ENCODE peak calls at places on chromosome 1, in six cellular contexts. One of them, this sample, is unnamed.
A peak's percentile ranks its signal among the peaks of the same experiment; 100 is the strongest.

GRCh38 chr1:86965012-86965826 is 50.8 kb downstream of the HS2ST1 start:
- DNase-seq in neuronal stem cell: no peak
- DNase-seq in H9: no peak
- DNase-seq in IMR-90: peak; percentile 54
- DNase-seq in mesendoderm: peak; percentile 61
- DNase-seq in mesenchymal stem cell: peak; percentile 50
- DNase-seq in this sample: peak; percentile 59

GRCh38 chr1:233113713-233114028 is 163.3 kb downstream of the NTPCR start:
- DNase-seq in mesendoderm: no peak
- DNase-seq in mesenchymal stem cell: no peak
- DNase-seq in IMR-90: no peak
- DNase-seq in H9: no peak
- DNase-seq in neuronal stem cell: peak; percentile 4
- DNase-seq in this sample: no peak

GRCh38 chr1:33586111-33586510 is 113.7 kb downstream of the ZSCAN20 start:
- DNase-seq in mesenchymal stem cell: no peak
- DNase-seq in H9: no peak
- DNase-seq in IMR-90: peak; percentile 11
- DNase-seq in mesendoderm: no peak
- DNase-seq in neuronal stem cell: no peak
- DNase-seq in this sample: peak; percentile 25

GRCh38 chr1:229209386-229209785 is 61.5 kb upstream of the RAB4A start:
- DNase-seq in mesendoderm: no peak
- DNase-seq in H9: no peak
- DNase-seq in IMR-90: peak; percentile 69
- DNase-seq in mesenchymal stem cell: peak; percentile 76
- DNase-seq in neuronal stem cell: no peak
- DNase-seq in this sample: peak; percentile 62

GRCh38 chr1:156870734-156871133 is 10.1 kb downstream of the NTRK1 start:
- DNase-seq in neuronal stem cell: no peak
- DNase-seq in IMR-90: peak; percentile 93
- DNase-seq in mesendoderm: no peak
- DNase-seq in mesenchymal stem cell: peak; percentile 60
- DNase-seq in H9: no peak
- DNase-seq in this sample: no peak

GRCh38 chr1:41474490-41475271 is 9.8 kb downstream of the EDN2 start:
- DNase-seq in mesendoderm: peak; percentile 53
- DNase-seq in mesenchymal stem cell: no peak
- DNase-seq in neuronal stem cell: no peak
- DNase-seq in H9: no peak
- DNase-seq in IMR-90: no peak
- DNase-seq in this sample: peak; percentile 18

GRCh38 chr1:87556326-87556725 is 227.6 kb downstream of the LMO4 start:
- DNase-seq in H9: no peak
- DNase-seq in mesenchymal stem cell: no peak
- DNase-seq in IMR-90: peak; percentile 51
- DNase-seq in mesendoderm: no peak
- DNase-seq in neuronal stem cell: no peak
- DNase-seq in this sample: no peak

GRCh38 chr1:165416876-165417275 is 28.1 kb downstream of the RXRG start:
- DNase-seq in IMR-90: no peak
- DNase-seq in mesendoderm: no peak
- DNase-seq in mesenchymal stem cell: no peak
- DNase-seq in H9: no peak
- DNase-seq in neuronal stem cell: no peak
- DNase-seq in this sample: no peak

GRCh38 chr1:207813513-207813881 is 61.6 kb downstream of the CD46 start:
- DNase-seq in mesendoderm: no peak
- DNase-seq in neuronal stem cell: no peak
- DNase-seq in H9: no peak
- DNase-seq in IMR-90: no peak
- DNase-seq in mesenchymal stem cell: no peak
- DNase-seq in this sample: no peak

GRCh38 chr1:21622466-21623315 is 46.5 kb downstream of the RAP1GAP start:
- DNase-seq in mesenchymal stem cell: no peak
- DNase-seq in neuronal stem cell: peak; percentile 51
- DNase-seq in mesendoderm: no peak
- DNase-seq in IMR-90: no peak
- DNase-seq in H9: peak; percentile 59
- DNase-seq in this sample: peak; percentile 74

GRCh38 chr1:47374501-47374900 is 40.9 kb downstream of the CMPK1 start:
- DNase-seq in mesendoderm: no peak
- DNase-seq in IMR-90: peak; percentile 72
- DNase-seq in H9: no peak
- DNase-seq in mesenchymal stem cell: no peak
- DNase-seq in neuronal stem cell: no peak
- DNase-seq in this sample: no peak

GRCh38 chr1:183590225-183591191 is at the start of gene NCF2:
- DNase-seq in IMR-90: peak; percentile 57
- DNase-seq in neuronal stem cell: no peak
- DNase-seq in mesenchymal stem cell: no peak
- DNase-seq in mesendoderm: no peak
- DNase-seq in H9: no peak
- DNase-seq in this sample: no peak

GRCh38 chr1:184110253-184111204 is 59.0 kb downstream of the TSEN15 start:
- DNase-seq in mesendoderm: peak; percentile 17
- DNase-seq in IMR-90: no peak
- DNase-seq in H9: peak; percentile 29
- DNase-seq in neuronal stem cell: no peak
- DNase-seq in mesenchymal stem cell: no peak
- DNase-seq in this sample: no peak

GRCh38 chr1:169529068-169529642 is 43.4 kb upstream of the SLC19A2 start:
- DNase-seq in neuronal stem cell: peak; percentile 12
- DNase-seq in mesenchymal stem cell: no peak
- DNase-seq in mesendoderm: peak; percentile 99
- DNase-seq in H9: peak; percentile 74
- DNase-seq in IMR-90: no peak
- DNase-seq in this sample: peak; percentile 93

GRCh38 chr1:9822897-9823692 is 670 bp downstream of the CLSTN1 start:
- DNase-seq in neuronal stem cell: no peak
- DNase-seq in H9: no peak
- DNase-seq in mesendoderm: peak; percentile 31
- DNase-seq in IMR-90: peak; percentile 15
- DNase-seq in mesenchymal stem cell: peak; percentile 34
- DNase-seq in this sample: peak; percentile 24

GRCh38 chr1:75203415-75204277 is 69.5 kb downstream of the LHX8 start:
- DNase-seq in mesenchymal stem cell: peak; percentile 66
- DNase-seq in H9: no peak
- DNase-seq in mesendoderm: peak; percentile 72
- DNase-seq in neuronal stem cell: peak; percentile 50
- DNase-seq in IMR-90: peak; percentile 47
- DNase-seq in this sample: peak; percentile 36

GRCh38 chr1:9699361-9699760 is 47.8 kb downstream of the PIK3CD start:
- DNase-seq in neuronal stem cell: no peak
- DNase-seq in mesenchymal stem cell: no peak
- DNase-seq in mesendoderm: no peak
- DNase-seq in H9: no peak
- DNase-seq in IMR-90: no peak
- DNase-seq in this sample: peak; percentile 96

GRCh38 chr1:151282883-151283725 is 1.0 kb downstream of the ZNF687 start:
- DNase-seq in mesenchymal stem cell: peak; percentile 35
- DNase-seq in mesendoderm: peak; percentile 68
- DNase-seq in IMR-90: no peak
- DNase-seq in neuronal stem cell: peak; percentile 23
- DNase-seq in H9: no peak
- DNase-seq in this sample: peak; percentile 18

GRCh38 chr1:22850681-22851080 is 122.0 kb downstream of the LACTBL1 start:
- DNase-seq in mesenchymal stem cell: no peak
- DNase-seq in neuronal stem cell: no peak
- DNase-seq in H9: no peak
- DNase-seq in mesendoderm: no peak
- DNase-seq in IMR-90: peak; percentile 31
- DNase-seq in this sample: no peak

GRCh38 chr1:224747578-224747977 is 131.5 kb downstream of the CNIH3 start:
- DNase-seq in mesenchymal stem cell: no peak
- DNase-seq in mesendoderm: no peak
- DNase-seq in IMR-90: peak; percentile 29
- DNase-seq in H9: no peak
- DNase-seq in neuronal stem cell: no peak
- DNase-seq in this sample: no peak

GRCh38 chr1:77976433-77977076 is 2.3 kb downstream of the FUBP1 start:
- DNase-seq in H9: no peak
- DNase-seq in IMR-90: no peak
- DNase-seq in mesenchymal stem cell: peak; percentile 18
- DNase-seq in neuronal stem cell: no peak
- DNase-seq in mesendoderm: peak; percentile 23
- DNase-seq in this sample: peak; percentile 20

GRCh38 chr1:170674986-170675385 is 11.1 kb downstream of the PRRX1 start:
- DNase-seq in mesenchymal stem cell: no peak
- DNase-seq in neuronal stem cell: no peak
- DNase-seq in mesendoderm: no peak
- DNase-seq in H9: no peak
- DNase-seq in IMR-90: no peak
- DNase-seq in this sample: no peak

GRCh38 chr1:167439301-167439988 is 78.9 kb downstream of the CD247 start:
- DNase-seq in H9: peak; percentile 75
- DNase-seq in neuronal stem cell: peak; percentile 60
- DNase-seq in mesendoderm: peak; percentile 81
- DNase-seq in IMR-90: peak; percentile 28
- DNase-seq in mesenchymal stem cell: peak; percentile 51
- DNase-seq in this sample: peak; percentile 50

GRCh38 chr1:17759114-17759513 is 4.0 kb downstream of the ACTL8 start:
- DNase-seq in H9: no peak
- DNase-seq in neuronal stem cell: no peak
- DNase-seq in mesendoderm: peak; percentile 31
- DNase-seq in IMR-90: no peak
- DNase-seq in mesenchymal stem cell: no peak
- DNase-seq in this sample: peak; percentile 9

GRCh38 chr1:7783178-7783711 is 846 bp upstream of the PER3 start:
- DNase-seq in neuronal stem cell: no peak
- DNase-seq in IMR-90: peak; percentile 24
- DNase-seq in mesendoderm: peak; percentile 76
- DNase-seq in mesenchymal stem cell: peak; percentile 67
- DNase-seq in H9: peak; percentile 90
- DNase-seq in this sample: peak; percentile 44

GRCh38 chr1:53567458-53568250 is 108.5 kb downstream of the DMRTB1 start:
- DNase-seq in mesendoderm: no peak
- DNase-seq in neuronal stem cell: no peak
- DNase-seq in IMR-90: no peak
- DNase-seq in H9: no peak
- DNase-seq in mesenchymal stem cell: no peak
- DNase-seq in this sample: no peak

GRCh38 chr1:225670356-225670755 is 17.4 kb upstream of the ENAH start:
- DNase-seq in neuronal stem cell: no peak
- DNase-seq in H9: no peak
- DNase-seq in IMR-90: no peak
- DNase-seq in mesendoderm: no peak
- DNase-seq in mesenchymal stem cell: no peak
- DNase-seq in this sample: no peak

DNA sequence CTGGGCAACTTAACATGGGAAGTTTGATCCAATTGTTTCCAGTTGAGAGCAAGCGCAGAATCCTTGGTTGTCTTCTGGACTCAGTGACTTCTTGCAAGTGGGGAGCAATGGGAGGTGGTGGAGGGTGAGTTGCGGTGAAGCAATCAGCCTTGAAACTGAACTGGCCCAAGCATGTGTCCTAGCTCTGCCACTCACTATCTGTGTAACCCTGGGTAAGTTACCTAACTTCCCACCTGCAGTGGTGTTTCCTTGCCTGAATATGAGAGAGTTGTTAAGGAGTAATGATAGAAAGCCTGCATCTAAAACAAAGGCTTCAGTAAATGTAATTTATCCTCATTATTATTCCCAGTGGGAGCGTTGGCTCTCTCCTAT is 132.5 kb upstream of the NFIA start:
- DNase-seq in neuronal stem cell: no peak
- DNase-seq in mesendoderm: no peak
- DNase-seq in IMR-90: no peak
- DNase-seq in H9: no peak
- DNase-seq in mesenchymal stem cell: no peak
- DNase-seq in this sample: no peak
- H3K18ac ChIP-seq in neuronal stem cell: no peak overlapping the region
- H3K18ac ChIP-seq in mesendoderm: no peak overlapping the region
- H3K18ac ChIP-seq in IMR-90: no peak overlapping the region
- H3K18ac ChIP-seq in H9: no peak overlapping the region
- H3K18ac ChIP-seq in mesenchymal stem cell: no peak overlapping the region
- H3K18ac ChIP-seq in this sample: no peak overlapping the region

GRCh38 chr1:205442051-205442721 is 13.7 kb downstream of the BLACAT1 start:
- DNase-seq in H9: no peak
- DNase-seq in mesenchymal stem cell: no peak
- DNase-seq in mesendoderm: no peak
- DNase-seq in IMR-90: no peak
- DNase-seq in neuronal stem cell: no peak
- DNase-seq in this sample: no peak
- H3K18ac ChIP-seq in H9: no peak overlapping the region
- H3K18ac ChIP-seq in mesenchymal stem cell: no peak overlapping the region
- H3K18ac ChIP-seq in mesendoderm: no peak overlapping the region
- H3K18ac ChIP-seq in IMR-90: no peak overlapping the region
- H3K18ac ChIP-seq in neuronal stem cell: peak overlapping the region; percentile 73
- H3K18ac ChIP-seq in this sample: no peak overlapping the region

DNA sequence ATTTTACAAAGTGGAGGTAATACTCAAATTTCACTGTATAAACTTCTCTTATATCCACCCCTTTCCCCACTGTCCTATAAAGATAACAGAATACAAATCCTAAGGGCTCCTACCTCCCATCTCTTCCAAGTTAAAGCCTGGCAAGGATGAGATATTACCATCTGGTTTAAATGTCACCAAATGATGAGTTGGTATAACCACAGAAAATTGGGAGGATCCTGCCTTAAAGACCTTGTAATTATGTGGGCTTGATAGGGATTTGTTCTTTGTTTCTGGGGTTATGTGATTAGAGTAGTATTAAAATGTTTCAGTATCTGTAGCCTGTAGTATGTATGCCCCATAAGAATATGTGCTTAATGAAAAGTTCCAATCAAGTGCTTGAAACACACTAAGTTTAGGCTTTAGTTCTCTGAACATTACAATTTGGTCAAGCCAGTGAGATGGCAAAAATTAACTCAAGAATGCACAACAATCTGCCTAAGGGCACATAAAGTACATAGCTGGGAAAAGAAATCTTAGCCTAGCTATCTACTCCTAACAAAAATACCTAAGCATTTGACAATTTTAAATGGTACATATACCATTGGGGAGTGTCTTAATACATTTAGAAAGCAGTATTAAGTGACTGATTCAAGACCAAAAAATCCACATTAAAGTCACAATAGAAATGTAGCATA is 14.0 kb downstream of the KDM5B start:
- DNase-seq in H9: no peak
- DNase-seq in mesendoderm: no peak
- DNase-seq in neuronal stem cell: no peak
- DNase-seq in mesenchymal stem cell: no peak
- DNase-seq in IMR-90: no peak
- DNase-seq in this sample: no peak
- H3K18ac ChIP-seq in H9: no peak overlapping the region
- H3K18ac ChIP-seq in mesendoderm: no peak overlapping the region
- H3K18ac ChIP-seq in neuronal stem cell: no peak overlapping the region
- H3K18ac ChIP-seq in mesenchymal stem cell: no peak overlapping the region
- H3K18ac ChIP-seq in IMR-90: no peak overlapping the region
- H3K18ac ChIP-seq in this sample: no peak overlapping the region

GRCh38 chr1:12161662-12162458 is 4.9 kb upstream of the TNFRSF1B start:
- DNase-seq in IMR-90: peak; percentile 94
- DNase-seq in mesenchymal stem cell: peak; percentile 88
- DNase-seq in neuronal stem cell: no peak
- DNase-seq in mesendoderm: peak; percentile 93
- DNase-seq in H9: peak; percentile 65
- DNase-seq in this sample: peak; percentile 87
- H3K18ac ChIP-seq in IMR-90: peak overlapping the region; percentile 43
- H3K18ac ChIP-seq in mesenchymal stem cell: peak overlapping the region; percentile 95
- H3K18ac ChIP-seq in neuronal stem cell: peak overlapping the region; percentile 73
- H3K18ac ChIP-seq in mesendoderm: no peak overlapping the region
- H3K18ac ChIP-seq in H9: no peak overlapping the region
- H3K18ac ChIP-seq in this sample: no peak overlapping the region

GRCh38 chr1:72986591-72987290 is 704.4 kb upstream of the NEGR1 start:
- DNase-seq in mesendoderm: peak; percentile 34
- DNase-seq in H9: no peak
- DNase-seq in IMR-90: no peak
- DNase-seq in neuronal stem cell: no peak
- DNase-seq in mesenchymal stem cell: no peak
- DNase-seq in this sample: no peak
- H3K18ac ChIP-seq in mesendoderm: no peak overlapping the region
- H3K18ac ChIP-seq in H9: no peak overlapping the region
- H3K18ac ChIP-seq in IMR-90: no peak overlapping the region
- H3K18ac ChIP-seq in neuronal stem cell: no peak overlapping the region
- H3K18ac ChIP-seq in mesenchymal stem cell: no peak overlapping the region
- H3K18ac ChIP-seq in this sample: no peak overlapping the region

This sample was measured in trophoblast cell.